ENCODE peak calls at places on chromosomes 12 and 14, in four cellular contexts. U, J, K and Y are unnamed samples.

GRCh38 chr12:103817791-103818190 is 23.2 kb downstream of the NT5DC3 start:
- DNase-seq in U (no peak), J (no peak), K (no peak), Y (no peak)

GRCh38 chr12:3789838-3790237 is 36.9 kb upstream of the CRACR2A start:
- DNase-seq in U (no peak), K (no peak), J (no peak), Y (no peak)

GRCh38 chr12:98998697-98999299 is 353.7 kb downstream of the APAF1 start:
- DNase-seq in J (peak), K (no peak), U (no peak), Y (peak)

GRCh38 chr14:55077691-55078151 is 26.3 kb downstream of the MAPK1IP1L start:
- DNase-seq in U (no peak), J (peak), K (peak), Y (peak)

GRCh38 chr14:100438271-100438670 is 115.1 kb downstream of the SLC25A47 start:
- DNase-seq in U (no peak), K (no peak), J (no peak), Y (no peak)

GRCh38 chr14:40058916-40059897 is 627.0 kb upstream of the FBXO33 start:
- DNase-seq in U (no peak), J (no peak), K (no peak), Y (no peak)

GRCh38 chr14:68111733-68112270 is 292.2 kb downstream of the RAD51B start:
- DNase-seq in J (peak), U (no peak), K (no peak), Y (no peak)

GRCh38 chr14:54123836-54124235 is 167.2 kb upstream of the BMP4 start:
- DNase-seq in K (no peak), U (no peak), J (no peak), Y (no peak)

GRCh38 chr12:70982991-70983390 is 62.5 kb upstream of the PTPRR start:
- DNase-seq in U (no peak), J (no peak), K (no peak), Y (no peak)

GRCh38 chr14:22474730-22475351 is 114.2 kb downstream of the DAD1 start:
- DNase-seq in J (no peak), K (no peak), U (no peak), Y (no peak)

GRCh38 chr14:98137626-98138025 is 1134.4 kb downstream of the BCL11B start:
- DNase-seq in U (no peak), J (peak), K (no peak), Y (no peak)

GRCh38 chr14:57816568-57817284 is 49.2 kb downstream of the SLC35F4 start:
- DNase-seq in U (no peak), J (peak), K (no peak), Y (peak)

GRCh38 chr12:13102481-13103195 is 829 bp downstream of the GSG1 start:
- DNase-seq in J (no peak), K (peak), U (no peak), Y (no peak)

GRCh38 chr12:76024942-76025600 is 6.5 kb downstream of the PHLDA1 start:
- DNase-seq in J (peak), U (no peak), K (no peak), Y (peak)

GRCh38 chr12:49092086-49092815 is 2.4 kb downstream of the DHH start:
- DNase-seq in U (peak), K (peak), J (peak), Y (peak)

GRCh38 chr14:60622920-60623263 is 26.4 kb downstream of the SIX1 start:
- DNase-seq in U (no peak), J (no peak), K (no peak), Y (no peak)

GRCh38 chr12:130877333-130877732 is 5.5 kb downstream of the RAN start:
- DNase-seq in J (no peak), U (no peak), K (no peak), Y (no peak)

GRCh38 chr14:100192250-100192671 is 32.8 kb upstream of the DEGS2 start:
- DNase-seq in U (peak), J (no peak), K (no peak), Y (no peak)

GRCh38 chr12:102169922-102170698 is 27.5 kb downstream of the PMCH start:
- DNase-seq in J (peak), U (no peak), K (no peak), Y (peak)

GRCh38 chr14:68397371-68397779 is 395.5 kb downstream of the ZFP36L1 start:
- DNase-seq in K (no peak), U (peak), J (no peak), Y (no peak)

GRCh38 chr12:64621257-64621942 is 11.1 kb downstream of the RASSF3 start:
- DNase-seq in K (no peak), J (no peak), U (no peak), Y (no peak)

GRCh38 chr14:63964063-63964462 is 111.3 kb downstream of the SYNE2 start:
- DNase-seq in J (no peak), K (no peak), U (no peak), Y (no peak)

GRCh38 chr12:124558298-124558697 is 9.1 kb downstream of the NCOR2 start:
- DNase-seq in J (no peak), K (no peak), U (no peak), Y (no peak)

GRCh38 chr14:73295198-73295796 is 58.0 kb downstream of the PAPLN start:
- DNase-seq in J (peak), U (no peak), K (peak), Y (peak)

GRCh38 chr14:102316048-102316745 is 3.3 kb upstream of the ZNF839 start:
- DNase-seq in K (no peak), U (no peak), J (no peak), Y (no peak)

GRCh38 chr12:98948566-98948965 is 303.5 kb downstream of the APAF1 start:
- DNase-seq in U (no peak), K (no peak), J (no peak), Y (no peak)

GRCh38 chr14:57617510-57617909 is 123.9 kb upstream of the CCDC198 start:
- DNase-seq in K (no peak), U (no peak), J (no peak), Y (no peak)

GRCh38 chr12:5973461-5974115 is 28.5 kb upstream of the ANO2 start:
- DNase-seq in K (no peak), J (no peak), U (no peak), Y (no peak)

GRCh38 chr12:5971194-5971850 is 26.3 kb upstream of the ANO2 start:
- DNase-seq in K (no peak), U (no peak), J (no peak), Y (no peak)

GRCh38 chr12:5969156-5969973 is 24.3 kb upstream of the ANO2 start:
- DNase-seq in J (no peak), U (no peak), K (no peak), Y (no peak)

GRCh38 chr12:5967645-5968415 is 22.8 kb upstream of the ANO2 start:
- DNase-seq in K (no peak), J (no peak), U (no peak), Y (no peak)

GRCh38 chr12:5969974-5970690 is 25.1 kb upstream of the ANO2 start:
- DNase-seq in U (no peak), K (no peak), J (no peak), Y (no peak)
- TF ChIP-seq CTCF in U (no peak), K (no peak), J (peak), Y (no peak)

DNA sequence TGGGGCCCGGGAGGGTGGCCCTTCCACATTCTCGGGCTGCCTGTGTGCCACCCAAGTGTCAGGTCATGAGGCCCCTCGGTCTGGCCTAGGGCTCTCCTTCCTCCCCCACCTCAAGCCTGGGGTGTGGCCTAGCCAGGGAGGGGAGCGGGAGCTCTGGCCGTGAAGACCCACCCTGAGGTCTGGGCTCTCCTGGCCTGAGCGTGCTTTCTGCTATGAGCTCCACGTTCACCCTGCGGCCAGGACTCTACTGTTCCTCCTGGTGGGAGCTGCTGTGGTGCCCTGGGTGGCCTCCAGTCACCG is 12.0 kb downstream of the PACS2 start:
- DNase-seq in U (no peak), K (no peak), J (no peak), Y (no peak)
- TF ChIP-seq CTCF in U (no peak), K (no peak), J (no peak), Y (no peak)

GRCh38 chr12:88084210-88084609 is 55.0 kb upstream of the C12orf50 start:
- DNase-seq in K (no peak), J (no peak), U (no peak), Y (no peak)

GRCh38 chr12:88081247-88081646 is 52.0 kb upstream of the C12orf50 start:
- DNase-seq in U (no peak), K (no peak), J (no peak), Y (no peak)

DNA sequence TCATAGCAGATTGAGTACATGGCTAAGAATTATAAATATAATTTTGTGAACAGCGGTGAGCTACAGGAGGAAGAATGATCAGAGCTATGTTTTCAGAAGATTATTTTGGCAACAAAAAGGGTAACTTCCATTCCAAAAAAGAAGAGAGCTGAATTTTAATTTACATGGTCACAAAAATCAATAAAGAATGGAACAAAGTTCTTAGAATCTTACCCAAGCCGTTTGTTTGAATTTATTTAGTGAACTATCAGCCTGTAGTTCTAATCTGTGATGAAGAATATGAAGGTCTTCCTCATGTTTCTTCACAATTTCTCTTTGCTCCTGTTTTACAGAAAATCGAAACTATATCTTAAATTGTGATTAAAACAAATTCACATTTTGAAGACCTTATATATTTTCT is 54.4 kb upstream of the C12orf50 start:
- DNase-seq in J (no peak), U (no peak), K (no peak), Y (no peak)
- TF ChIP-seq CTCF in J (no peak), U (no peak), K (no peak), Y (no peak)

DNA sequence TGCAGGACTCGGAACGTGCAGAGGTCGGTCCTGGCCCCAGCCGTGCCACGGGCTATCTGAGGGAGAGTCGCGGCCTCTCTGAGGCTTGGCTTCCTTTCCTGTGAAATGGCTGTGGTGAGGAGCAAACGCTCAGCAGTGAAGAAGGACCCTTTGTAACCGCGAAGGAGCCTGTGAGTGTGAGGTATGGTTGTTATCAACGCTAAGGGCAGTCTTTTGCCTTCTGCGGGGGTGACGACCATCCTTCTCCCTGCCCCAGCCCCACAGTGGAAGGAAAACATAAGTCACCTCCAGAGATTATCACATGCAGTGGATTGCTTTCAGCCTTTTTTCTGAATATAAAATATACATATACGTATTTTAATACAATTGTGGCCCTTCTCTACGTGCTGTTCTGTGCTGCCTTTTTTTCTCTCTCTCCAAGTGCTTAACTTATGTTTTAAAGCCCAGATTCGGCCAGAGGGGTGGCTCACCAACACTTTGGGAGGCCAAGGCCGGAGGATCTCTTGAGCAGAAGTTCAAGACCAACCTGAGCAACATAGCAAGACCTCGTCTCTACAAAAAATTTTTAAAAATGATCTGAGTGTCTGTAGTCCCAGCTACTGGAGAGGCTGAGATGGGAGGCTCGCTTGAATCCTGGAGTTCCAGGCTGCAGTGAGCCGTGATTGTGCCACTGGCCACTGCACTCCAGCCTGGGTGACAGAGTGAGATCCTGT is 17.4 kb downstream of the TAMALIN start:
- DNase-seq in U (no peak), K (no peak), J (no peak), Y (no peak)
- TF ChIP-seq CTCF in U (no peak), K (peak), J (no peak), Y (peak)

GRCh38 chr12:78562358-78563205 is 302.0 kb upstream of the SYT1 start:
- DNase-seq in U (no peak), J (peak), K (no peak), Y (peak)
- TF ChIP-seq CTCF in U (peak), J (peak), K (peak), Y (peak)

GRCh38 chr12:100229036-100229635 is 28.5 kb downstream of the ACTR6 start:
- DNase-seq in K (peak), U (no peak), J (peak), Y (no peak)
- TF ChIP-seq CTCF in K (peak), U (no peak), J (peak), Y (no peak)

GRCh38 chr12:2384533-2385328 is 331.9 kb downstream of the CACNA1C start:
- DNase-seq in J (no peak), K (no peak), U (no peak), Y (no peak)
- TF ChIP-seq CTCF in J (no peak), K (no peak), U (no peak), Y (no peak)

DNA sequence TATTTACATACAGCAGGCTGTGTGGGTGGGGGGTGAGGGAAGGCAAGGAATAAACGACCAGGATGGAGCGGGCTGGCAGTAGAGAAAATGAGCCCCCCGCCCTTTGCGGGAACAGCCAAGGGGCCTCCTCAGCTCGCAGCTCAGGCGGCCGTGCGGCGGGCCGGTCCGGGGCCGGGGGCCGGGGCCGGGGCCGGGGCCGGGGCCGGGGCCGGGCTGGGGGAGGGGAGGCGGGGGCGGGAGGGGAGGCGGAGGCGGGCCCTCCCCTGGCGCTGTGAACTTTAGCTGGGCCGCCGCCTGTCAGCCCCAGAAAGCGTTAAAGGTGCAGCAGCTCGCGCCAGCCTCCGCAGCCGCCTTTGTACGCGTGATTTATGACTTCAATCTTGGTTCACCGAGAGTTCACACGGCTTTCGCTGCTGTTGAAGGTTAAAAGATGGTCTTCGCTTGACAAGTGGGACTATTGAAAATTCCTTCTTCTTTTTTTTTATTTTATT is 28.8 kb downstream of the HOXC4 start:
- DNase-seq in K (no peak), J (no peak), U (no peak), Y (no peak)
- TF ChIP-seq CTCF in K (no peak), J (no peak), U (no peak), Y (no peak)

GRCh38 chr12:132874175-132874574 is 13.2 kb downstream of the CHFR start:
- DNase-seq in K (no peak), U (no peak), J (no peak), Y (no peak)

GRCh38 chr12:132869551-132869950 is 17.9 kb downstream of the CHFR start:
- DNase-seq in K (no peak), U (no peak), J (no peak), Y (no peak)

GRCh38 chr12:132872975-132873421 is 14.4 kb downstream of the CHFR start:
- DNase-seq in U (no peak), K (no peak), J (no peak), Y (no peak)

GRCh38 chr12:132872073-132872855 is 15.1 kb downstream of the CHFR start:
- DNase-seq in J (no peak), U (no peak), K (no peak), Y (no peak)

GRCh38 chr12:132873724-132874123 is 13.7 kb downstream of the CHFR start:
- DNase-seq in K (no peak), U (no peak), J (no peak), Y (no peak)
- TF ChIP-seq CTCF in K (no peak), U (no peak), J (no peak), Y (no peak)